ENCODE peak calls at places on chromosomes 4 and X, in six cellular contexts. H is K562; W is CD4-positive, alpha-beta T cell; V is mesothelial cell of epicardium; O is fibroblast of the aortic adventitia; K is colonic mucosa. M is an unnamed sample.

GRCh38 chr4:173934201-173934600 is 349.3 kb downstream of the FBXO8 start:
- DNase-seq in H (no peak), W (no peak), V (no peak), O (no peak), K (no peak), M (no peak)

GRCh38 chr4:66465111-66465510 is 794.8 kb upstream of the EPHA5 start:
- DNase-seq in H (no peak), W (no peak), V (no peak), O (peak), K (no peak), M (no peak)

GRCh38 chr4:21802406-21802805 is 146.2 kb downstream of the KCNIP4 start:
- DNase-seq in H (no peak), W (no peak), V (no peak), O (peak), K (no peak), M (no peak)

GRCh38 chr4:53747401-53747800 is 156.1 kb upstream of the LNX1 start:
- DNase-seq in H (no peak), W (no peak), V (no peak), O (peak), K (no peak), M (no peak)

GRCh38 chr4:1460967-1461868 is 55.0 kb upstream of the NKX1-1 start:
- DNase-seq in H (no peak), W (no peak), V (no peak), O (no peak), K (no peak), M (no peak)

GRCh38 chrX:46125139-46125538 is 420.1 kb downstream of the ZNF674 start:
- DNase-seq in H (no peak), W (no peak), V (no peak), O (peak), K (no peak), M (no peak)

GRCh38 chr4:102687373-102687981 is 73.3 kb downstream of the MANBA start:
- DNase-seq in H (no peak), W (no peak), V (no peak), O (peak), K (no peak), M (no peak)

GRCh38 chr4:95548738-95549245 is at the start of gene UNC5C:
- DNase-seq in H (no peak), W (no peak), V (peak), O (peak), K (peak), M (peak)

GRCh38 chr4:168832746-168833575 is 177.1 kb downstream of the CBR4 start:
- DNase-seq in H (no peak), W (no peak), V (peak), O (peak), K (peak), M (peak)

GRCh38 chrX:15146515-15146914 is 123.4 kb downstream of the ASB9 start:
- DNase-seq in H (peak), W (no peak), V (no peak), O (peak), K (peak), M (peak)

GRCh38 chrX:119753639-119754257 is 4.6 kb upstream of the SOWAHD start:
- DNase-seq in H (peak), W (peak), V (no peak), O (peak), K (peak), M (peak)

GRCh38 chr4:4327652-4328121 is 37.6 kb downstream of the ZBTB49 start:
- DNase-seq in H (peak), W (no peak), V (no peak), O (no peak), K (no peak), M (peak)

GRCh38 chr4:86686741-86687140 is 92.6 kb downstream of the PTPN13 start:
- DNase-seq in H (no peak), W (no peak), V (no peak), O (no peak), K (no peak), M (no peak)

GRCh38 chr4:100849319-100849718 is 331.5 kb upstream of the EMCN start:
- DNase-seq in H (no peak), W (no peak), V (no peak), O (no peak), K (no peak), M (no peak)

GRCh38 chr4:149264093-149264733 is 551.4 kb downstream of the IQCM start:
- DNase-seq in H (peak), W (no peak), V (no peak), O (peak), K (peak), M (peak)

GRCh38 chr4:152785639-152786517 is 6.1 kb downstream of the ARFIP1 start:
- DNase-seq in H (no peak), W (no peak), V (no peak), O (peak), K (no peak), M (no peak)

GRCh38 chr4:138736362-138736761 is 279.2 kb upstream of the NOCT start:
- DNase-seq in H (no peak), W (no peak), V (no peak), O (peak), K (no peak), M (no peak)

GRCh38 chr4:3511187-3511586 is 21.0 kb downstream of the LRPAP1 start:
- DNase-seq in H (no peak), W (no peak), V (no peak), O (no peak), K (no peak), M (no peak)

GRCh38 chrX:49037883-49038475 is 5.2 kb downstream of the TFE3 start:
- DNase-seq in H (peak), W (no peak), V (no peak), O (peak), K (no peak), M (no peak)

GRCh38 chrX:67524950-67525691 is 18.7 kb upstream of the AR start:
- DNase-seq in H (no peak), W (no peak), V (no peak), O (no peak), K (no peak), M (no peak)

GRCh38 chr4:185096032-185096653 is 46.9 kb upstream of the SLC25A4 start:
- DNase-seq in H (peak), W (no peak), V (no peak), O (peak), K (peak), M (peak)

GRCh38 chr4:77240469-77241066 is 83.6 kb downstream of the CCNG2 start:
- DNase-seq in H (peak), W (peak), V (peak), O (peak), K (peak), M (peak)

GRCh38 chrX:148389629-148390028 is 110.8 kb upstream of the AFF2 start:
- DNase-seq in H (no peak), W (no peak), V (no peak), O (no peak), K (no peak), M (no peak)

GRCh38 chr4:109298279-109299010 is 4.0 kb downstream of the COL25A1 start:
- DNase-seq in H (peak), W (no peak), V (no peak), O (no peak), K (no peak), M (peak)
- TF ChIP-seq CTCF in H (peak), W (peak), V (peak), O (peak), K (peak), M (peak)

GRCh38 chr4:17511950-17512795 is at the start of gene QDPR:
- DNase-seq in H (peak), W (peak), V (peak), O (peak), K (peak), M (peak)
- TF ChIP-seq CTCF in H (peak), W (peak), V (no peak), O (peak), K (peak), M (no peak)

GRCh38 chr4:167779864-167780263 is 312.5 kb upstream of the ANXA10 start:
- DNase-seq in H (no peak), W (no peak), V (no peak), O (peak), K (no peak), M (no peak)
- TF ChIP-seq CTCF in H (no peak), W (no peak), V (no peak), O (no peak), K (no peak), M (no peak)

DNA sequence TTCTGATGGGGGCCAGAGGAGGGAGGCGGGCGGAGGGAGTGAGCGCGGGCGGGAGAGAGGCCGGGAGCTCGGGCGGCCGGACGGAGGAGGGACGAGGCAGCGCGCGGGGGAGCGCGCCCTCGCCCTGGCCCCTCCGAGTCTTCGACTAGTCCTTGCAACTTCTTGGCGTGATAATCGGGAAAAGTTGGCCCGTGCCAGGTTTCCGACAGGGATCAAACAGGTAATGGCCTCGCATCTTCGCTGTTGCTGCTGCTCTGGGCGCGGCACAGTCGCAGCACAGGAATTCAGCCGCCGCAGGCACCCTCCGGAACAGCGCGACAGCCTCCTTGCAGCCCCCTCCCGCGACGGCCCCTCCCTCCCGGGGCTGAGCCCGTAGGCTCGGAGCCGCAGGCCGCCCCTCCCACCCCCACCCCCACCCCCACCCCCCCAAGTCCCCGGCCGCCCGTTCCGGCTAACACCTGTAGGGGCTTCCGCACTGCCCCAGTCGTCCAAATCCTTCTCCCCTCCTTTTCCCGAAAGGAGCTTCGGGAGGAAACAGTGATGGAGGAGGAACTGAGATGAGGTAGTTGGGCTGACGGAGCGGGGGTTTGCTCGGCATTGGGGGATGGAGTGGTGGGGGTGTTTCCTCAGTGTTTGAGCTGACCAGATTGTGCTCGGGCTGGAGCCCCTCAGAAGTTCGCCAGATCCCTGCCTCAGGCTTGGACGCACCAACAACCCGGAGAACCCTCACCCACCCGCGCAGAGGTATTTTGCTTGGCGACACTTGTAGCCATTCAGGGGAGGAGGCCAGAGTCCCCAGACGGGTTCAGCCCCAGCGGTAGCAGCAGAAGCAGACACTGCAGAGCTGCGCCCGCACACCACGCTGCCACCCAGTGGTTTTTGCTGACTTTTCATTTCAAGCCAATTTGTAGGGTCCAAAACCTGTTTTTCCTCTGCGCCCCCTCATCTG is at the start of gene FGF13:
- DNase-seq in H (no peak), W (no peak), V (peak), O (no peak), K (no peak), M (peak)
- TF ChIP-seq CTCF in H (no peak), W (no peak), V (no peak), O (no peak), K (no peak), M (no peak)